ENCODE peak calls at places on chromosomes 2 and 18, in five cellular contexts. A is A549, O is mammary epithelial cell, J is transverse colon, G is esophagus squamous epithelium. E is an unnamed sample.

GRCh38 chr18:1053654-1054315 is 149.1 kb downstream of the ADCYAP1 start:
- DNase-seq in O (no peak), A (no peak), G (no peak), J (no peak), E (no peak)

GRCh38 chr18:45102863-45103262 is 422.2 kb downstream of the SETBP1 start:
- DNase-seq in J (no peak), G (no peak), A (no peak), O (no peak), E (no peak)

GRCh38 chr18:45588284-45588683 is 27.0 kb upstream of the SLC14A2 start:
- DNase-seq in A (no peak), O (no peak), G (no peak), J (no peak), E (no peak)

GRCh38 chr18:71045331-71046065 is 756.7 kb downstream of the SOCS6 start:
- DNase-seq in J (no peak), O (no peak), G (no peak), A (no peak), E (no peak)

GRCh38 chr18:22848618-22849017 is 84.5 kb upstream of the RBBP8 start:
- DNase-seq in A (no peak), O (peak), J (no peak), G (no peak), E (peak)

GRCh38 chr18:28961669-28962228 is 784.8 kb upstream of the CDH2 start:
- DNase-seq in J (no peak), O (peak), A (peak), G (no peak), E (peak)

GRCh38 chr2:178199334-178199733 is 5.0 kb downstream of the OSBPL6 start:
- DNase-seq in J (no peak), O (no peak), G (no peak), A (no peak), E (no peak)

GRCh38 chr18:22564036-22564435 is 146.3 kb upstream of the CTAGE1 start:
- DNase-seq in J (no peak), O (peak), G (no peak), A (no peak), E (peak)

GRCh38 chr18:10399465-10399864 is 55.0 kb upstream of the APCDD1 start:
- DNase-seq in A (no peak), G (no peak), J (no peak), O (no peak), E (no peak)

GRCh38 chr18:36135264-36135663 is 5.6 kb downstream of the ELP2 start:
- DNase-seq in G (no peak), A (no peak), J (no peak), O (no peak), E (no peak)

GRCh38 chr18:6776193-6776592 is 46.7 kb downstream of the ARHGAP28 start:
- DNase-seq in G (no peak), A (no peak), J (no peak), O (no peak), E (peak)

GRCh38 chr2:114762986-114763385 is 320.5 kb downstream of the DPP10 start:
- DNase-seq in J (no peak), A (no peak), G (no peak), O (no peak), E (no peak)

GRCh38 chr2:144404621-144405312 is 115.2 kb downstream of the ZEB2 start:
- DNase-seq in J (no peak), A (no peak), O (no peak), G (no peak), E (no peak)

GRCh38 chr2:237669628-237670351 is 42.4 kb downstream of the LRRFIP1 start:
- DNase-seq in A (peak), J (peak), O (no peak), G (no peak), E (peak)

GRCh38 chr2:95025406-95026319 is at the start of gene MAL:
- DNase-seq in O (peak), G (no peak), A (peak), J (no peak), E (no peak)

GRCh38 chr2:11533278-11534077 is at the start of gene GREB1:
- DNase-seq in O (peak), G (no peak), A (no peak), J (no peak), E (no peak)

GRCh38 chr18:46830633-46831032 is 73.8 kb upstream of the ST8SIA5 start:
- DNase-seq in A (no peak), J (no peak), G (no peak), O (no peak), E (no peak)

GRCh38 chr18:46832856-46833255 is 76.0 kb upstream of the ST8SIA5 start:
- DNase-seq in O (no peak), A (no peak), J (no peak), G (no peak), E (no peak)

GRCh38 chr18:46831434-46831833 is 74.6 kb upstream of the ST8SIA5 start:
- DNase-seq in A (no peak), G (no peak), O (no peak), J (no peak), E (no peak)

GRCh38 chr18:46829947-46830346 is 73.1 kb upstream of the ST8SIA5 start:
- DNase-seq in G (no peak), A (no peak), O (no peak), J (no peak), E (no peak)

GRCh38 chr18:46833899-46834298 is 77.0 kb upstream of the ST8SIA5 start:
- DNase-seq in J (no peak), G (no peak), O (no peak), A (no peak), E (no peak)
- H3K27ac ChIP-seq in J (no peak), G (no peak), O (no peak), A (no peak), E (no peak)

DNA sequence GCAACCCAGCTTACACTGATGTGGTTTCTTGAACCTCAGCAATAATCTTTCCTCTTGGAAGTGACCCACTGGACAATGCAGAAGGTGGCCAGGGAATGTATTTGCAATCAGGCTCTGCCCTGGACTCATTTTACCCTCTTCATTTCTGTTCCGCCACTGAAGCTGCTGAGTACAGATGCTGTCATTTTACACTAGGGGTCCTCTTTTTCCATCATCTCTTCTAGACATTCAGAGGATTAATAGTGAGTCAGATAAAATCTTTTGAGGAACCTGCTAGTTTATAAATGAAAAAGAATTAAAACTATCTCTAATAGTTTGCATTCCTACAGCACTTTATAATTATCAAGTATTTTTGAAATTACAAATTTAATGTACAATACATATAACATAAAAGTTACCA is 87.9 kb upstream of the PNPT1 start:
- DNase-seq in G (no peak), A (no peak), J (no peak), O (no peak), E (no peak)
- TF ChIP-seq CTCF in G (no peak), A (no peak), J (no peak), O (no peak), E (peak)

GRCh38 chr2:213317929-213318328 is 33.7 kb downstream of the SPAG16 start:
- DNase-seq in O (peak), J (no peak), A (no peak), G (no peak), E (peak)

GRCh38 chr2:213320604-213321003 is 36.3 kb downstream of the SPAG16 start:
- DNase-seq in O (no peak), G (no peak), A (no peak), J (no peak), E (no peak)

GRCh38 chr2:213316001-213316735 is 31.9 kb downstream of the SPAG16 start:
- DNase-seq in O (peak), A (peak), J (no peak), G (no peak), E (peak)

DNA sequence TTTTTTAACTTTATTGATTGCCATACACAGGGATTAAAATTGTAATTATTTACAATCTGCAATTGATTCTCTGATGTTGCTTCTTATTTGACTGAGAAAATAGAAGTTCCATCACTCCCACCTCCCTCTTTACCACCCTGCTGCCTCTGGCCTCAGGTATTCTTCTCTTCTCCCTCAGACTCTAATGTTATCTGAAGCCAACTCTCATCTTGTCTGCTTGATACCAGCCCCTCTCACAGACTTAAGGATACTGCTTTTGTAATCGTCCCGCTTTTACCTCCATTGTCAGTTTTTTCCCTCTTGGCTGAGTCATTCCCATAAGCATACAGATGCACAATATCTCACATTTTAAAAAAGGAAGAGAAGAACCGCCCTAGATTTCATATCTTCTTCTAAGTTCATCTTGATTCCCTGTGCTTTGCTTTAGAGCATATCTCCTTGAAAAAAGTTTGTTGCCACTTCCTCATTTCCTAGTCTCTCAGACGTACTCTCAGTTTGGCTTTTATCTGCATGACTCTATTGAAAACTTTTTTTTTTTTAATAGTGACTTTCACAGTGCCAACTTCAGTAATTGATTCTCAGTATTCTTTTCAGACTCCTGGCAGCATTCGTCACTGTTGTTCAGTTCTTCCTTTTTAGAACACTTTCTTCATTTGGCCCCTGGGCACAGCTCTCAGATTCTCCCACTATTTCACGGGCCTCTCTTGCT is 31.1 kb downstream of the SPAG16 start:
- DNase-seq in O (no peak), J (no peak), A (no peak), G (no peak), E (no peak)
- H3K4me3 ChIP-seq in O (no peak), J (no peak), A (no peak), G (no peak), E (no peak)

DNA sequence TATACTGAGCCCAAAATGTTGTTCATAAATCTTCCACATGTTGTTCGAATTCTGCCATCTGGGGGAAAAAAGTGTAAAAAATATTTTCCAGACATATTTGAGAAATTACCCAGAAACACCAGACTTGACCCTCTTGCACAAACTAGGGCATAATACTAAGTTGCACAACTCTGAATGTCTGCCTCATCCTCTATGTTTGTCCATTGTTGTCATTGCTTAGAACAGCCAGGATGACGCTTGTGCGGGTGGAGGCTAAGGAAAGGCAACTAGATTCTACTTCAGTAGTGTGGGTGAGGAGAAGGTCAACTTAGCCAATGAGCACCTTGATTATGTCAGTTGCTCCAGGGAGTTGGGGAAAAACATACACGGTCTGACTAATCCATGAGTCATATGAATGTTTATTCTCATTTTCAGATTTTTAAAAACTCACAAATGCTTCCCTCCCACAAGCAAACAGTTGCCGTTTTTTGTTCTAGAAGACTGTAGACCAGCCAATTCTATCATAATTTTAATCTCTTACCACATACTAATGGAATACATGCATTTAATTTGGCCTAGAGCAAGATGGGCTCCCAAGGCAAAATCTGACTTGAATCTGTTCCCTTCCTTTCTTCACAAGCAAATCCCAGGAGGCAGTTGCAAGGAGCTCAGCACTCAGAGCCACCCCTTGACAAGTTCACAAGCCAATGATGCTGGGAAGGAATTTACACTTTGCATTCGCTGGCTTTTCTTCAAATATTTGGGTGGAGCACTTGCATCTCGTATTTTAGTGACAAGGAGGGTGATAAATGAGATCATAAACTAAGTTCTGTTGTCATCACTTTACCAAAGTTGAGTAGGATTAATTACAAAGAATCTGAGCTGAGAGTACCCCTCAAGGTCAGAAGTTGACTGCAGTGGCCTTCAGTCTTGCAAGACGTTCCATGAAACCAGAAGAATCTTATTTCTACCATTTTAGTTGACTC is 163.2 kb upstream of the TWIST2 start:
- DNase-seq in O (peak), J (no peak), A (peak), G (no peak), E (peak)
- H3K27ac ChIP-seq in O (peak), J (peak), A (peak), G (peak), E (peak)

DNA sequence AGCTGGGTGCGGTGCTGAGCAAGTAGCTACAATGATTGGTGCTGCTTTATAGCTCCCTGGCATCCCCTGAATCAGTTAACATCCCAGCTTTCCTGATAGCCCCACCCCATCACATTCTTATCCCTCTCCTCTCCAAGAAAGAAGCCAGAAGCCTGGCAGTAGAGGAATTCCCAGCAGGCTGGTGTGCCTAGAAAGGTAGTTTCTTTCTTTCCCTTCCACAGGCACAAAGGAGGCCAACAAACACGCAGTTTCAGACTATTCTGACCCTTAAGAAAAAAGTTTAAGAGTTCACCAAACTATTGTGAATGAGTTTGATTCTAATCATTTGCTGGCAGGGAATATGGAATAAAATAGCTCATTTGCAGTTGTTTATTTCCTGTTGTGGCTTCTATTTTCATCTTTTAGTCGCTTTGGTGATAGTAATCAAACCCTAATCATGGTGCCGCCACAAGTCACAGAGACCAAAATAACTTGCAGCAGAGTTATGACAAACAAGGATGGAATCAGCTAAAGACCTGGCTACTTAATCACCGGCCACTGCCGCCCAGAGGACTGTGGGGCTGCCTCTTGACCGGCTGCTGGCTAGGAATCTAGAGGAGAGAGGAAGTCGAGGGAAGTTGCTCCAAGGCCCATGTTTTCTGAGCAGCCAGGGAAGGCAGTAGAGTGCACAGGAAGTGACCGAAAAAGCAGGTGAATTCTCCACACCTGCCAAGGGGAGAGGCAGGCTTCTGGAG is 4.9 kb upstream of the SMAD7 start:
- DNase-seq in O (peak), G (no peak), J (no peak), A (no peak), E (peak)
- TF ChIP-seq CTCF in O (peak), G (no peak), J (no peak), A (no peak), E (no peak)

DNA sequence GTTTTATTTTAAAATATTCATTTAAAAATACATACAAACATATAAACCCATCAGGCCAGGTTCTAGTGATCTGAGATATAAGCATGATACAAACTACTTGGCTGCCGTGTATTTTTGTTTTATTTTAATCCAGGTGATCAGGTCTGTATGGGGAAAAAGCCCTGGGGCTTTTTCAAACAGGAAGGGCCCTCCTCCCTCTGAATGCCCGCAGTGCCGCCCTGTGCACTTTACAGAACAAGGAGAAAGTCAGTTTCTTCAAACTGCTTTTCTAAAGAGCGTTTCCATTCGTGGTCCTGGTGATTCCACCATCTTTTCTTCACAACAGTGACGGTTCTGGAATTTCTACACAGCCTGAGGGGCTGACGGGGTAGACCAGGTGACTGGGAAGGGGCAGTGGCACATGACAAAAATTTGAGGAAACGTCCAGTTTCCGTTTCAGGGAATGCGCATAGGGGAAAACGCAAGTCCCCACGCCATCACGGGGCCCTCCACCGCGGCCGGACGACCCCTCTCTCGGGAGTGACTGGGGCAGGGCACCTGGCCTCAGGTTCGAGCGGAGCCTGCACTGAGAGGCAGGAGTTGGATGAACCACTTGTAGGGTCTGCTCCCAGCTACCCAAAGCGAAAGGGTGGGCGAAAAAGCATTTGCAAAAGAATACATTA is 1.1 kb upstream of the SPTBN1 start:
- DNase-seq in J (no peak), G (no peak), O (peak), A (no peak), E (no peak)
- H3K4me3 ChIP-seq in J (peak), G (peak), O (peak), A (peak), E (peak)

GRCh38 chr2:240235149-240235803 is 94.8 kb upstream of the OTOS start:
- DNase-seq in G (no peak), O (no peak), A (no peak), J (no peak), E (no peak)

GRCh38 chr2:240234503-240234951 is 94.1 kb upstream of the OTOS start:
- DNase-seq in J (no peak), A (no peak), G (no peak), O (peak), E (no peak)

GRCh38 chr2:240232961-240233890 is 92.8 kb upstream of the OTOS start:
- DNase-seq in G (peak), O (peak), A (peak), J (peak), E (peak)

GRCh38 chr2:240232264-240232915 is 91.9 kb upstream of the OTOS start:
- DNase-seq in J (peak), G (no peak), O (no peak), A (no peak), E (no peak)

GRCh38 chr2:240233891-240234502 is 93.5 kb upstream of the OTOS start:
- DNase-seq in J (no peak), O (no peak), A (no peak), G (no peak), E (no peak)
- H3K27ac ChIP-seq in J (no peak), O (no peak), A (peak), G (peak), E (no peak)

GRCh38 chr2:1854747-1855146 is 110.4 kb upstream of the PXDN start:
- DNase-seq in O (peak), A (peak), J (no peak), G (no peak), E (peak)
- TF ChIP-seq CTCF in O (peak), A (peak), J (peak), G (no peak), E (peak)

GRCh38 chr2:155841442-155841841 is 491.1 kb downstream of the NR4A2 start:
- DNase-seq in O (no peak), G (no peak), A (no peak), J (no peak), E (no peak)
- H3K4me3 ChIP-seq in O (no peak), G (no peak), A (no peak), J (no peak), E (no peak)

E was measured in brain microvascular endothelial cell.